ENCODE peak calls at places on chromosomes 12 and 14, in five cellular contexts. C is tibial artery, H is keratinocyte, W is heart right ventricle, Q is gastrocnemius medialis. G is an unnamed sample.
A peak's percentile ranks its signal among the peaks of the same experiment; 100 is the strongest.

GRCh38 chr14:75452900-75453816 is 25.3 kb downstream of the JDP2 start:
- DNase-seq in C (peak; percentile 92), H (peak; percentile 75), W (peak; percentile 71), Q (no peak), G (peak; percentile 48)

GRCh38 chr14:100721568-100721967 is 5.1 kb upstream of the DLK1 start:
- DNase-seq in C (no peak), H (no peak), W (no peak), Q (no peak), G (no peak)

GRCh38 chr12:95605087-95605486 is 53.8 kb upstream of the USP44 start:
- DNase-seq in C (no peak), H (no peak), W (no peak), Q (no peak), G (no peak)

GRCh38 chr12:91017043-91017442 is 12.3 kb upstream of the EPYC start:
- DNase-seq in C (no peak), H (no peak), W (no peak), Q (no peak), G (no peak)

GRCh38 chr12:2960432-2960956 is 1.3 kb downstream of the TEAD4 start:
- DNase-seq in C (no peak), H (no peak), W (no peak), Q (no peak), G (no peak)

GRCh38 chr14:91249841-91250616 is 5.5 kb upstream of the GPR68 start:
- DNase-seq in C (no peak), H (no peak), W (no peak), Q (no peak), G (peak; percentile 49)

GRCh38 chr12:108833757-108834472 is 23.5 kb downstream of the SSH1 start:
- DNase-seq in C (no peak), H (no peak), W (peak; percentile 79), Q (no peak), G (no peak)

GRCh38 chr12:99915251-99916082 is 69.3 kb downstream of the ANKS1B start:
- DNase-seq in C (no peak), H (no peak), W (no peak), Q (no peak), G (no peak)

GRCh38 chr12:102023343-102023930 is 38.4 kb downstream of the WASHC3 start:
- DNase-seq in C (no peak), H (no peak), W (no peak), Q (no peak), G (no peak)

GRCh38 chr12:46371718-46372130 is 849 bp downstream of the SLC38A2 start:
- DNase-seq in C (peak; percentile 87), H (no peak), W (peak; percentile 71), Q (peak; percentile 66), G (peak; percentile 93)

GRCh38 chr14:40757376-40757775 is 849.3 kb upstream of the LRFN5 start:
- DNase-seq in C (no peak), H (no peak), W (no peak), Q (no peak), G (no peak)

GRCh38 chr14:26394114-26394855 is 203.5 kb downstream of the NOVA1 start:
- DNase-seq in C (no peak), H (no peak), W (no peak), Q (no peak), G (no peak)
- H3K9me3 ChIP-seq in C (no peaks in the 10 kb centered on the region), H (no peaks in the 10 kb centered on the region), W (no peaks in the 10 kb centered on the region), Q (no peaks in the 10 kb centered on the region), G (no peaks in the 10 kb centered on the region)

GRCh38 chr14:106346534-106347290 is 820.3 kb downstream of the TMEM121 start:
- DNase-seq in C (no peak), H (no peak), W (no peak), Q (no peak), G (no peak)
- H3K9me3 ChIP-seq in C (no peaks in the 10 kb centered on the region), H (no peaks in the 10 kb centered on the region), W (no peaks in the 10 kb centered on the region), Q (no peaks in the 10 kb centered on the region), G (no peaks in the 10 kb centered on the region)

GRCh38 chr12:132924356-132924755 is 31.8 kb downstream of the ZNF605 start:
- DNase-seq in C (no peak), H (no peak), W (no peak), Q (no peak), G (no peak)

GRCh38 chr12:132921685-132922084 is 34.3 kb upstream of the CHFR start:
- DNase-seq in C (no peak), H (no peak), W (no peak), Q (no peak), G (no peak)

GRCh38 chr12:132925597-132926416 is 30.3 kb downstream of the ZNF605 start:
- DNase-seq in C (no peak), H (no peak), W (no peak), Q (no peak), G (no peak)

GRCh38 chr12:132922676-132923075 is 33.4 kb downstream of the ZNF605 start:
- DNase-seq in C (no peak), H (no peak), W (no peak), Q (no peak), G (no peak)

DNA sequence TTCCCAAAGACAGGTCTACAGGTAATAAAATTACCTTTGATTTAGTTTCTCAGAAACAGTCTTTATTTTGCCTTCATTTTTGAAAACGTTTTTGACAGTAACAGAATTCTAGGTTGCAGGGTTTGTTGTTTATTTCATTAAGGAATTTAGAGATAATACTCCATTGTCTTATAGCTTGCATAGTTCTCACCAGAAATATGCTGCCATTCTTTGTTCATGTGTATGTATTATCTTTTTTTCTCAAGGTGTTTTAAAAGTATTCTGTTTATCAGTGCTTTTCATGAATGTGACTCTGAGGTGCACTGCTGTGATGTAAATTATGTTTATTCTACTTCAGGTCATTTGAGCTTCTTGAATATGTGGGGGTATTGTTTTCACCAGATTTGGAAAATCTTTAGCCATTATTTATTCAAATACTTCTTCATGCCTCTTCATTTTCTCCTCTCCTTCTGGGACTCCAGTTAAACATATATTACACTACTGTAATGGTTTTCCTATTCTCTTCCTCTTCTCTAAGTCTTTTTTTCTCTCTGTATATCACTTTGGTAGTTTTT is 32.7 kb downstream of the ZNF605 start:
- DNase-seq in C (no peak), H (no peak), W (no peak), Q (no peak), G (no peak)
- H3K9me3 ChIP-seq in C (peaks cover 42% of the 10 kb centered on the region), H (peaks cover 54% of the 10 kb centered on the region), W (peaks cover 98% of the 10 kb centered on the region), Q (peaks cover 56% of the 10 kb centered on the region), G (peaks cover 100% of the 10 kb centered on the region)

GRCh38 chr12:83665755-83666154 is 979.0 kb downstream of the TMTC2 start:
- DNase-seq in C (no peak), H (no peak), W (no peak), Q (no peak), G (no peak)

GRCh38 chr12:83656004-83656403 is 969.3 kb downstream of the TMTC2 start:
- DNase-seq in C (no peak), H (no peak), W (no peak), Q (no peak), G (no peak)

GRCh38 chr12:83664650-83665049 is 977.9 kb downstream of the TMTC2 start:
- DNase-seq in C (no peak), H (no peak), W (no peak), Q (no peak), G (no peak)

GRCh38 chr12:83666690-83667089 is 980.0 kb downstream of the TMTC2 start:
- DNase-seq in C (no peak), H (no peak), W (no peak), Q (no peak), G (no peak)

DNA sequence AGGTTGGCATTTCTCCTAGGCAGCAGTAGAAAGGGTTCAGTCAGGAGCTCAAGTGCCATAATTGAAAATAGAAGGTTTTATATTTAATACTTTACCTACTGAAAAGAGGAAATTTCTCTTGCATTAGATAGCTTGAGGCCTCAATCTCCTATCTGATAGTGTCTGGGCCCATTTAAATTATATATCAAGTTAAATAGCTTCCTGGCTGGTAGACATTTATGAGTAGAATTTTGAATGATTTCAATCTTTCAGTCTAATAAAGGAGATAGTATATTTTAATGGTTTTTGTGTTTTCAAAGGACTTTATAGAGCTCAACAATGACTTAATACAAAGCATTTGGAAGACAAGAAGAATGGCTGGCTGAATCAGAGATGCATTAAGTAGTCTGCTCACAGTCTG is 974.0 kb downstream of the TMTC2 start:
- DNase-seq in C (no peak), H (no peak), W (no peak), Q (no peak), G (no peak)
- H3K9me3 ChIP-seq in C (no peaks in the 10 kb centered on the region), H (no peaks in the 10 kb centered on the region), W (no peaks in the 10 kb centered on the region), Q (no peaks in the 10 kb centered on the region), G (no peaks in the 10 kb centered on the region)

DNA sequence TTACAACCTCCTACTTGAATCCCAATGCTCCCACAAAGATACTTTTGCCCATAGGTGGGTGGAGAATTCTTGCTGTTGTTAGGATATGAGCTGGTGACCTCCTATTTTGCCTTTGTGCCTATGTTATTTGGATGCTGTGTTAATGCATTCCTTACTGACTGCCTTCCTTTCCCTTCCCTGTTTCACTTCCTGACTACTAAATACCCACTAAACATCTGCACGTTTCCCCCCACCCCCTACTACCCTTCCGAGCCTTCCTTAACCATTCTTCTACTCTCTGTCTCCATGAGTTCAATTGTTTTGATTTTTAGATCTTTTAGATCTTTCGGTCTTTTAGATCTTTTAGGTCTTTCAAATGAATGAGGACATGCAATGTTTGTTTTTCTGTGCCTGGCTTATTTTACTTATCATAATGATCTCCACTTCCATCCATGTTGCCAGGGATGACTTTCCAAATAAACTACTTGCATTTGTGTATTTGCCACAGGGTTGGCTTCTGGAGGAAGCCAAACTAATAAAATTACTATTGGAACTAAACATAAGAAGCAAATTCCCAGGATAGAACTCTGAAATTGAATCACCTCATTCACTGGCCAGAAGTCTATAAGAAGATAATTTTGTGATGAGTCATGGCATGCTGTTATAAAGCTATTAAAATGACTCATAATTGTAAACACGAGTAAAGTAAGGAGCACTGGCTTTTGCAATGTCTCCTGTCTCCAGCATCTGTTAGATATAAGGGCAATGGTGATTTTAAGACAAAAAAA is 586.2 kb downstream of the LRFN5 start:
- DNase-seq in C (no peak), H (no peak), W (no peak), Q (no peak), G (no peak)
- H3K9me3 ChIP-seq in C (no peaks in the 10 kb centered on the region), H (no peaks in the 10 kb centered on the region), W (no peaks in the 10 kb centered on the region), Q (no peaks in the 10 kb centered on the region), G (no peaks in the 10 kb centered on the region)

DNA sequence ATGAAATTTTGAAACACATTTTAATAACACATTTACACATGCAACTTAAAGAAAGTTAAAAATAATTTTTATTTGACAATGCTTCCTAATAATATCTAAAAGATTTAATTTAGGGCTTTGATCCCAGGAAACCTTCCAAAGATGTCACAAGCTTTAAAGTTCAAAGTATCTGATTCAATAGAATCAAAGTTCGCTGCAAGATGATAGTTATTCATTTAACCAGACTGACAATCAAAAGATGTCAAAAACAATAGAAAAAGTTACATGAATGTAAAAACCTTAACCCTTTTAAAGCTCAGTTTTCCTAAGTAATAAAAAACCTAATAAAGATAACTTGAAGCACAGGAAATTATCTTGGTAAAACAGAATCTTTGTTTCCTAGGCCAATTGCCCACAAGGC is 67.7 kb downstream of the SDR9C7 start:
- DNase-seq in C (no peak), H (no peak), W (no peak), Q (no peak), G (no peak)
- H3K9me3 ChIP-seq in C (peaks cover 11% of the 10 kb centered on the region), H (peaks cover 10% of the 10 kb centered on the region), W (peaks cover 32% of the 10 kb centered on the region), Q (no peaks in the 10 kb centered on the region), G (peaks cover 33% of the 10 kb centered on the region)